ENCODE peak calls at places on chromosomes 12 and 14, in six cellular contexts. F is aorta, I is body of pancreas, J is lower leg skin, W is colonic mucosa, S is dorsolateral prefrontal cortex. Q is an unnamed sample.

GRCh38 chr12:77995436-77996167 is 164.9 kb downstream of the NAV3 start:
- DNase-seq in S (no peak), W (no peak), I (no peak), F (no peak), J (no peak), Q (no peak)

GRCh38 chr12:31589896-31590729 is 823 bp downstream of the DENND5B start:
- DNase-seq in I (peak), F (peak), J (peak), S (peak), W (peak), Q (peak)

GRCh38 chr12:124877423-124877822 is 13.8 kb upstream of the SCARB1 start:
- DNase-seq in J (no peak), I (no peak), W (no peak), F (no peak), S (no peak), Q (no peak)

GRCh38 chr14:61320806-61321384 is 484 bp upstream of the PRKCH start:
- DNase-seq in I (peak), W (peak), F (peak), S (no peak), J (no peak), Q (peak)

GRCh38 chr14:97061198-97061597 is 264.0 kb downstream of the VRK1 start:
- DNase-seq in F (no peak), J (no peak), W (no peak), I (peak), S (peak), Q (no peak)

GRCh38 chr14:82502043-82502442 is 968.4 kb upstream of the SEL1L start:
- DNase-seq in I (no peak), W (no peak), S (no peak), J (no peak), F (no peak), Q (no peak)

GRCh38 chr12:49910331-49911212 is 6.9 kb upstream of the FAIM2 start:
- DNase-seq in F (peak), I (no peak), J (no peak), S (peak), W (no peak), Q (no peak)

GRCh38 chr12:91492648-91493047 is 310.0 kb upstream of the DCN start:
- DNase-seq in S (no peak), W (peak), I (no peak), F (no peak), J (no peak), Q (no peak)

GRCh38 chr12:116881325-116881866 is at the start of gene HRK:
- DNase-seq in I (peak), S (no peak), F (no peak), J (no peak), W (no peak), Q (no peak)

DNA sequence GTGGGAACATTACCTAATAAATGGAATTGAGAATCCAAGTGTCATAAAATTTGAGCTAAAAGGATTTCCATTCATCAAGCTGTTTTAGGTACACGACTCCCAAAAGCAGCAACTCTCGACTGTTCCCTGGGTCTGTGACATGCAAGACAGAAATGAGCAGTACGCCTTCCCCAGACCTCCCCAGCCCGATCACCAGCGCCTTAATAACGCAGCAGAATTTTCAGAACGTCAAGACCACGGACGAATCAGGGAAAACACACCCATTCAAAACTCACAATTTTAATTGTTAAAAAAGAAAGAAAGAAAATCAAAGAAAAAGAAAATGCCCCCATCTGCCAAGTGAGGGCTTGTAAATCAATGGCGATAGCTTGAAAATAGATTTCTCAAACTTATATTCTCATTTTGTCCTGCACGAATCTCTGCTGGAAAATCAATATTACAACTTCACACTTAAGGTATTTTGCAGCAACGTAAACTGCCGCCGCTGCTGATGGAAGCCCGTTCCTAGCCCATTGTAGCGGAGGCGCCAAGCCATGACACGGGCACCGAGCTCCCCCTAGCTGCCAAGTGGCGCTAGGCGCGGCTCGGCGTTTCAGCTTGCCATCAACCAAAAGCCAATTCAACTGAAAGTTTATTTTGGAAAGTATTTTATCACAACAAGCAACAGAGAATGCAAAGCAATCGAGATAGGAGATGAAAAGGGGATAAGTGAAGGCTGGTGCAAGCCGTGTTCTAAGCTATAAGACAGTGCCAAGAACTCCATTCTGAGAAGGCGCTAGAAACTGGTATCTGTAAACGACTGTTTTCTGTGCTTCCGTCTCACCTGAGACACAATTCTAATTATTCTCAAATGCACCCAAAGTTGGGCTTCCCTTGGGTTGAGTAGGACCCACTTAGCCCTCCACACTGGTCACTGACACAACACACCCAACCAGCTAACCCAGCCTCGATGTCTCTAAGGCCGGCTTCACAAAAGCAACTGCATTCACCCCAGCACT is 5.5 kb downstream of the BCL11B start:
- DNase-seq in W (peak), S (peak), F (peak), I (peak), J (peak), Q (peak)
- H3K4me3 ChIP-seq in W (no peak), S (peak), F (no peak), I (no peak), J (no peak), Q (peak)

DNA sequence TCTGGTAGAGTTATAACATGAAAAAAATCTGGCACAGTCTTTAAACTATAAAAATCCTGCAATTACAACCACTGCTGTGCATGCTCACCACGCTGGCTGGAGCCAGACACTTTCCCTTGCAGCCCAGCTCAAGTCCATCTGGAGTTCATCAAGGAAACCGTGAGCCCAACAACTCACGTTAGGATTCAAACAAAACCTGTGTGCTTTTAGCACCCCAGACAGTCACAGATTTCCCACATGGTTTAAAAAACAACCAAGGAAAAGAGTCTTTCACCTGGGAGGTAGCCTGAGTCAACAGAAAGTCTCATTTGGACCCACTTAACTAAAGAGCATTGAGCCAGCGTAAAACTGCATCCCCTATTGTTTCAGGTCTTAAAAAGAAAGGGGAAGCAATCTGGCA is 4.7 kb downstream of the LRIG3 start:
- DNase-seq in J (no peak), I (peak), W (peak), S (no peak), F (no peak), Q (no peak)
- H3K4me3 ChIP-seq in J (no peak), I (no peak), W (peak), S (peak), F (no peak), Q (no peak)

DNA sequence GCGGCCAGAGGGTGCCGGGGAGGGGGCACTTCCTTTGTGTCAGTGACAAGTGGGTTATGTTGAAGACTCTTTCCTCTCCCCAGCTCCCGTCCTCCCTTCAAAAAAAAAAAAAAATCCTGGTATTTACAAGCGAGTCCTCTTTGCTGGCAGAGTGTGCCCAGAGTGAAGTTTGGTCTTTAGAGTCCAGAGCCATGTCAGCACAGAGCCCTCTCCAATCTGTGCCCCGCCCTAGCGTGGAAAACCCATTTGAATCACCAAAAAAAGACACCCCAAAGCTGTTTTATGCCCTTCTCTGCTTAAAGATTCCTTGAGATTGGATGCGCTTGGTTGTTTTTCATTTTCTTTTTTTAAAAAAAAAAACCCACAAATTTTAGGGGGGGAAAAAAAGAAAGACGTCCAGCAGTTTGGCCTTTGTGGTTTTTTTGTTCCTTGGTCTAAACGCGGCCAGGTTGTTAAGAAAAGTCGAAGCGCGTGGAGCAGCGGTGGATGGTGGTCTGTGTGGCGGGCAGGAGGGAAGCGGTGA is 3.3 kb downstream of the NKX2-1 start:
- DNase-seq in W (no peak), F (no peak), I (no peak), S (no peak), J (no peak), Q (no peak)
- H3K4me3 ChIP-seq in W (no peak), F (no peak), I (no peak), S (no peak), J (no peak), Q (no peak)

GRCh38 chr14:32022525-32022924 is 54.6 kb upstream of the ARHGAP5 start:
- DNase-seq in W (no peak), F (no peak), S (no peak), I (no peak), J (no peak), Q (no peak)
- H3K4me3 ChIP-seq in W (no peak), F (no peak), S (no peak), I (no peak), J (no peak), Q (no peak)

GRCh38 chr12:108477055-108477880 is 37.8 kb upstream of the FICD start:
- DNase-seq in W (no peak), S (no peak), F (no peak), I (no peak), J (peak), Q (no peak)
- H3K4me3 ChIP-seq in W (no peak), S (no peak), F (no peak), I (no peak), J (no peak), Q (no peak)

GRCh38 chr14:100214768-100215079 is 24.2 kb upstream of the YY1 start:
- DNase-seq in I (no peak), W (no peak), S (no peak), J (no peak), F (no peak), Q (no peak)
- H3K4me3 ChIP-seq in I (peak), W (peak), S (peak), J (no peak), F (peak), Q (peak)

GRCh38 chr14:53963491-53964227 is 7.0 kb upstream of the BMP4 start:
- DNase-seq in J (peak), W (peak), I (peak), S (no peak), F (peak), Q (no peak)
- H3K4me3 ChIP-seq in J (no peak), W (peak), I (no peak), S (peak), F (peak), Q (no peak)

GRCh38 chr12:57242329-57242690 is 8.7 kb downstream of the STAC3 start:
- DNase-seq in W (no peak), I (peak), F (no peak), S (peak), J (no peak), Q (no peak)
- H3K4me3 ChIP-seq in W (no peak), I (no peak), F (no peak), S (peak), J (no peak), Q (peak)

GRCh38 chr12:118102070-118102469 is 1.7 kb downstream of the VSIG10 start:
- DNase-seq in J (no peak), W (peak), F (no peak), I (peak), S (no peak), Q (no peak)
- H3K4me3 ChIP-seq in J (no peak), W (no peak), F (no peak), I (no peak), S (no peak), Q (no peak)

DNA sequence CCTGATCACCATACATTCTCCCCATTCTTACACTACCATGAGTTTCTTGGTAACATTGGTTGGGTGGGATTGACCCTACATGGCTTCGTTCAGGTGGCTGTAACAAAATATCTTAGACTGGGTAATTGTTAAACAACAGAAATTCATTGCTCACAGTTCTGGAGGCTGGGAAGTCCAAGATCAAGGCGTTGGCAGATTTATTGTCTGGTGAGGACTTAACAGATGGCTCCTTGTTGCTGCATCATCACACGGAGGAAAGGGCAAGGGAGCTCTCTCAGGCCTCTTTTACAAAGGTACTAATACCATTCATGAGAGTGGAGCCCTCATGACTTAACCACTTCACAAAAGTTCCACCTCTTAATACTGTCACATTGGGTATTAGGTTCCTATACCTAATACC is 116.7 kb upstream of the EGLN3 start:
- DNase-seq in F (no peak), S (no peak), J (no peak), W (no peak), I (no peak), Q (no peak)
- H3K4me3 ChIP-seq in F (no peak), S (no peak), J (no peak), W (no peak), I (no peak), Q (no peak)

Q was measured in CD8-positive, alpha-beta memory T cell.